ENCODE peak calls at places on chromosome 3, in ten cellular contexts. One of them, this sample, is unnamed.

GRCh38 chr3:184016820-184017671 is 638 bp downstream of the ABCC5 start:
- DNase-seq in fibroblast of the aortic adventitia: peak
- DNase-seq in heart left ventricle: peak
- DNase-seq in cardiac muscle cell: peak
- DNase-seq in GM06990: peak
- DNase-seq in HFF-Myc: no peak
- DNase-seq in PC-3: peak
- DNase-seq in GM23338: peak
- DNase-seq in psoas muscle: peak
- DNase-seq in ovary: peak
- DNase-seq in this sample: no peak

GRCh38 chr3:192188218-192188835 is 539.0 kb downstream of the FGF12 start:
- DNase-seq in fibroblast of the aortic adventitia: peak
- DNase-seq in heart left ventricle: peak
- DNase-seq in cardiac muscle cell: peak
- DNase-seq in GM06990: no peak
- DNase-seq in HFF-Myc: no peak
- DNase-seq in PC-3: peak
- DNase-seq in GM23338: peak
- DNase-seq in psoas muscle: peak
- DNase-seq in ovary: no peak
- DNase-seq in this sample: no peak

GRCh38 chr3:183884437-183885296 is at the start of gene PARL:
- DNase-seq in fibroblast of the aortic adventitia: peak
- DNase-seq in heart left ventricle: peak
- DNase-seq in cardiac muscle cell: peak
- DNase-seq in GM06990: peak
- DNase-seq in HFF-Myc: peak
- DNase-seq in PC-3: peak
- DNase-seq in GM23338: peak
- DNase-seq in psoas muscle: peak
- DNase-seq in ovary: peak
- DNase-seq in this sample: peak

GRCh38 chr3:196096382-196096953 is 14.6 kb upstream of the TFRC start:
- DNase-seq in fibroblast of the aortic adventitia: no peak
- DNase-seq in heart left ventricle: peak
- DNase-seq in cardiac muscle cell: no peak
- DNase-seq in GM06990: peak
- DNase-seq in HFF-Myc: no peak
- DNase-seq in PC-3: no peak
- DNase-seq in GM23338: no peak
- DNase-seq in psoas muscle: peak
- DNase-seq in ovary: no peak
- DNase-seq in this sample: no peak

GRCh38 chr3:46299608-46300460 is 54.1 kb upstream of the CCR2 start:
- DNase-seq in fibroblast of the aortic adventitia: no peak
- DNase-seq in heart left ventricle: no peak
- DNase-seq in cardiac muscle cell: no peak
- DNase-seq in GM06990: no peak
- DNase-seq in HFF-Myc: no peak
- DNase-seq in PC-3: peak
- DNase-seq in GM23338: no peak
- DNase-seq in psoas muscle: no peak
- DNase-seq in ovary: no peak
- DNase-seq in this sample: no peak

GRCh38 chr3:178028933-178029332 is 507.3 kb upstream of the KCNMB2 start:
- DNase-seq in fibroblast of the aortic adventitia: no peak
- DNase-seq in heart left ventricle: no peak
- DNase-seq in cardiac muscle cell: no peak
- DNase-seq in GM06990: no peak
- DNase-seq in HFF-Myc: no peak
- DNase-seq in PC-3: no peak
- DNase-seq in GM23338: no peak
- DNase-seq in psoas muscle: no peak
- DNase-seq in ovary: no peak
- DNase-seq in this sample: no peak

GRCh38 chr3:125032683-125033082 is 23.1 kb downstream of the HEG1 start:
- DNase-seq in fibroblast of the aortic adventitia: no peak
- DNase-seq in heart left ventricle: no peak
- DNase-seq in cardiac muscle cell: no peak
- DNase-seq in GM06990: no peak
- DNase-seq in HFF-Myc: no peak
- DNase-seq in PC-3: no peak
- DNase-seq in GM23338: no peak
- DNase-seq in psoas muscle: no peak
- DNase-seq in ovary: no peak
- DNase-seq in this sample: no peak

GRCh38 chr3:128572644-128573105 is 77.9 kb downstream of the RPN1 start:
- DNase-seq in fibroblast of the aortic adventitia: no peak
- DNase-seq in heart left ventricle: no peak
- DNase-seq in cardiac muscle cell: no peak
- DNase-seq in GM06990: no peak
- DNase-seq in HFF-Myc: no peak
- DNase-seq in PC-3: peak
- DNase-seq in GM23338: peak
- DNase-seq in psoas muscle: no peak
- DNase-seq in ovary: no peak
- DNase-seq in this sample: no peak

GRCh38 chr3:52221141-52221562 is 4.3 kb downstream of the TLR9 start:
- DNase-seq in fibroblast of the aortic adventitia: no peak
- DNase-seq in heart left ventricle: no peak
- DNase-seq in cardiac muscle cell: no peak
- DNase-seq in GM06990: no peak
- DNase-seq in HFF-Myc: no peak
- DNase-seq in PC-3: no peak
- DNase-seq in GM23338: no peak
- DNase-seq in psoas muscle: no peak
- DNase-seq in ovary: peak
- DNase-seq in this sample: no peak

GRCh38 chr3:52220380-52221026 is 4.9 kb downstream of the TLR9 start:
- DNase-seq in fibroblast of the aortic adventitia: peak
- DNase-seq in heart left ventricle: peak
- DNase-seq in cardiac muscle cell: peak
- DNase-seq in GM06990: peak
- DNase-seq in HFF-Myc: no peak
- DNase-seq in PC-3: peak
- DNase-seq in GM23338: peak
- DNase-seq in psoas muscle: peak
- DNase-seq in ovary: peak
- DNase-seq in this sample: no peak

GRCh38 chr3:52223449-52224408 is 1.7 kb downstream of the TLR9 start:
- DNase-seq in fibroblast of the aortic adventitia: no peak
- DNase-seq in heart left ventricle: no peak
- DNase-seq in cardiac muscle cell: no peak
- DNase-seq in GM06990: no peak
- DNase-seq in HFF-Myc: no peak
- DNase-seq in PC-3: no peak
- DNase-seq in GM23338: no peak
- DNase-seq in psoas muscle: no peak
- DNase-seq in ovary: peak
- DNase-seq in this sample: no peak

GRCh38 chr3:52221563-52222318 is 3.7 kb downstream of the TLR9 start:
- DNase-seq in fibroblast of the aortic adventitia: no peak
- DNase-seq in heart left ventricle: peak
- DNase-seq in cardiac muscle cell: no peak
- DNase-seq in GM06990: no peak
- DNase-seq in HFF-Myc: no peak
- DNase-seq in PC-3: no peak
- DNase-seq in GM23338: no peak
- DNase-seq in psoas muscle: peak
- DNase-seq in ovary: peak
- DNase-seq in this sample: no peak

DNA sequence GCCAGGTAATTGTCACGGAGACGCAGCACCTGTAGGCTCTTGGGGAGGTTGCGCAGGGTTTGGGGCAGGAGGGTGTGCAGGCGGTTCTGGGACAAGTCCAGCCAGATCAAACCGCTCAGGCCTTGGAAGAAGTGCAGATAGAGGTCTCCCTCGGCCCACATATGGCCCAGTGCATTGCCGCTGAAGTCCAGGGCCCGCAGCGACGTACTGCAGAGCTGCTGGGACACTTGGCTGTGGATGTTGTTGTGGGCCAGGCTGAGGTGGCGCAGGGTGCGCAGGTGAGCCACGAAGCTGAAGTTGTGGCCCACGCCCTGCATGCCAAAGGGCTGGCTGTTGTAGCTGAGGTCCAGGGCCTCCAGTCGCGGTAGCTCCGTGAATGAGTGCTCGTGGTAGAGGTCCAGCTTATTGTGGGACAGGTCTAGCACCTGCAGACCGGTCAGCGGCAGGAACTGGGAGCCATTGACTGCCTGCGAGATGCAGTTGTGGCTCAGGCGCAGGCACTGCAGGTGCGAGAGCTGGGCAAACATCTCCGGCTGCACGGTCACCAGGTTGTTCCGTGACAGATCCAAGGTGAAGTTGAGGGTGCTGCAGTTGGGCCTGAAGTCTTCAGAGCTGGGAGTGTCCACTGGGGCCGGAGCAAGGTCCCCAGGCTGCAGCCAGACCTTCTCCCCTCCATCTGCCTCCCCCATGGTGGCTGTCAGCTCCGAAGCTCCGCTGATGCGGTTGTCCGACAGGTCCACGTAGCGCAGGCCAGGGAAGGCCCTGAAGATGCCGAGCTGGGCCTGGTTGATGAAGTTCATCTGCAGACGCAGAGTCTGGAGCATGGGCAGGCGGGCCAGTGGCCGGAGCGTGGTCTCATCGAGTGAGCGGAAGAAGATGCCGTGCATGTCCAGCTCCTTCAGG is 2.9 kb downstream of the TLR9 start:
- DNase-seq in fibroblast of the aortic adventitia: no peak
- DNase-seq in heart left ventricle: no peak
- DNase-seq in cardiac muscle cell: no peak
- DNase-seq in GM06990: no peak
- DNase-seq in HFF-Myc: no peak
- DNase-seq in PC-3: no peak
- DNase-seq in GM23338: no peak
- DNase-seq in psoas muscle: no peak
- DNase-seq in ovary: peak
- DNase-seq in this sample: no peak
- H3K4me3 ChIP-seq in fibroblast of the aortic adventitia: no peak
- H3K4me3 ChIP-seq in heart left ventricle: no peak
- H3K4me3 ChIP-seq in cardiac muscle cell: no peak
- H3K4me3 ChIP-seq in GM06990: no peak
- H3K4me3 ChIP-seq in HFF-Myc: no peak
- H3K4me3 ChIP-seq in PC-3: no peak
- H3K4me3 ChIP-seq in GM23338: no peak
- H3K4me3 ChIP-seq in psoas muscle: no peak
- H3K4me3 ChIP-seq in ovary: no peak
- H3K4me3 ChIP-seq in this sample: no peak

DNA sequence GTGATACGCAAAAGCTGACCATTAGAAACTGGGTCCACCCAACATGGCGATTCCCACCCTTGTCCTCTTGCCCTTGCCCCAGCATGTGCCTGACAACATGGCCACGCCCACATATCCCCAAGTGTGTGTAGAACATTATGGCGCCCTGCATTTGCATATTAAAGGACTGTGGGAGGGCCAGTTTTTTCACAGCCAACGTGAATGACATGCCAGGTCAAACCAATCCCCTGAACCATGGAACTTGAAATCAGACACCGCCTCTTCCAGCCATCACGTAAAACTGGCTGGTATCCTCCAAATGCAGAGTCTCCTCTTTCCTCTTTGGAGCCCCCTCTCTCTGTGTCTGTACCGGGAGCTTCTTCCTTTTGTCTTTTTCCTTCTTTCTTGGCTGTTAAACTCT is 156.7 kb upstream of the EPHA6 start:
- DNase-seq in fibroblast of the aortic adventitia: no peak
- DNase-seq in heart left ventricle: no peak
- DNase-seq in cardiac muscle cell: no peak
- DNase-seq in GM06990: no peak
- DNase-seq in HFF-Myc: no peak
- DNase-seq in PC-3: no peak
- DNase-seq in GM23338: peak
- DNase-seq in psoas muscle: no peak
- DNase-seq in ovary: no peak
- DNase-seq in this sample: no peak
- TF ChIP-seq CTCF in fibroblast of the aortic adventitia: no peak
- TF ChIP-seq CTCF in heart left ventricle: no peak
- TF ChIP-seq CTCF in cardiac muscle cell: no peak
- TF ChIP-seq CTCF in GM06990: no peak
- TF ChIP-seq CTCF in HFF-Myc: no peak
- TF ChIP-seq CTCF in PC-3: no peak
- TF ChIP-seq CTCF in GM23338: no peak
- TF ChIP-seq CTCF in psoas muscle: no peak
- TF ChIP-seq CTCF in ovary: no peak
- TF ChIP-seq CTCF in this sample: no peak

GRCh38 chr3:107432013-107432515 is 54.8 kb downstream of the CCDC54 start:
- DNase-seq in fibroblast of the aortic adventitia: peak
- DNase-seq in heart left ventricle: peak
- DNase-seq in cardiac muscle cell: peak
- DNase-seq in GM06990: no peak
- DNase-seq in HFF-Myc: no peak
- DNase-seq in PC-3: peak
- DNase-seq in GM23338: peak
- DNase-seq in psoas muscle: no peak
- DNase-seq in ovary: peak
- DNase-seq in this sample: no peak

GRCh38 chr3:107429330-107430181 is 52.3 kb downstream of the CCDC54 start:
- DNase-seq in fibroblast of the aortic adventitia: peak
- DNase-seq in heart left ventricle: peak
- DNase-seq in cardiac muscle cell: peak
- DNase-seq in GM06990: peak
- DNase-seq in HFF-Myc: peak
- DNase-seq in PC-3: peak
- DNase-seq in GM23338: peak
- DNase-seq in psoas muscle: peak
- DNase-seq in ovary: peak
- DNase-seq in this sample: peak

GRCh38 chr3:107431048-107431297 is 53.7 kb downstream of the CCDC54 start:
- DNase-seq in fibroblast of the aortic adventitia: no peak
- DNase-seq in heart left ventricle: peak
- DNase-seq in cardiac muscle cell: no peak
- DNase-seq in GM06990: peak
- DNase-seq in HFF-Myc: no peak
- DNase-seq in PC-3: no peak
- DNase-seq in GM23338: peak
- DNase-seq in psoas muscle: no peak
- DNase-seq in ovary: peak
- DNase-seq in this sample: no peak

GRCh38 chr3:107431298-107432012 is 54.2 kb downstream of the CCDC54 start:
- DNase-seq in fibroblast of the aortic adventitia: peak
- DNase-seq in heart left ventricle: peak
- DNase-seq in cardiac muscle cell: peak
- DNase-seq in GM06990: peak
- DNase-seq in HFF-Myc: no peak
- DNase-seq in PC-3: peak
- DNase-seq in GM23338: peak
- DNase-seq in psoas muscle: peak
- DNase-seq in ovary: peak
- DNase-seq in this sample: no peak

DNA sequence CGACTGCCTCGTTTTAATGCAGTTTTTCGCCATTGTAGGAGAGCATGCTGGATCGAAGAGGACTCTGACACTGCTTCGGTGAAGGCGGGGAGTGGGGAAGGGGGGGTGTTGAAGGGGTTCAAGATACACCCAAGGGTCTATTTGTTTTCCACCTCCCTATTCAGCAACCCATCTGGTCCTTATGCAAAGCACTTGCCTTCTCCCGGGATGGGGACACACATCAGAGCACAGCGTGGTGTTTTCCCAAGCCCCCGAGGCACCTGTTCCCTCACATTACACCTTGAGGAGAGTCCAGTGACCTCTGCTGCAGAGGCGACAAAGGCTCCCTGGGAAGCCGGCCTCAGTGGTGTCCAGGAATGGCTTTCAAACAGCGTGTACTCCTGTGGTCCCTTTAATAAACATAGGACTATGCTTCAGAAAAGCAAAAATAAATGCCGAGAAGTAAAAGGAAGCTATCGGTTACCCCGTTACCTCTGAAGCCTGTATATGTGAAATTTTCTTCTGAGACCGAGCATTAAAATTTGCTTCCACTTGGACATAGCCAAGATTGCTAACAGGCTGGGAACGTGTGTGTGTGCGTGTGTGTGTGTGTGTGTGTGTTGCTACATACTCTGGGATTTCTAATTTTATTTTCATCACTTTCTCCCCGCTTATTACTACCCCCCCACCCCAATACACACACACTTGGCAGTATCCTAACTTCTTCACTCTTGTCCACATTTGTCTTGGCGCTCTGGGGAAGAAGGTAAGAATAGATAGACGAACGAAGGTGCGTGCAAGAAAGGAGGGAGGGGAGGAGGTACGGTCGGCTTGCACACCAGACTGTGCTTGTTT is 53.2 kb downstream of the CCDC54 start:
- DNase-seq in fibroblast of the aortic adventitia: peak
- DNase-seq in heart left ventricle: peak
- DNase-seq in cardiac muscle cell: peak
- DNase-seq in GM06990: peak
- DNase-seq in HFF-Myc: no peak
- DNase-seq in PC-3: no peak
- DNase-seq in GM23338: peak
- DNase-seq in psoas muscle: peak
- DNase-seq in ovary: peak
- DNase-seq in this sample: no peak
- H3K4me3 ChIP-seq in fibroblast of the aortic adventitia: peak
- H3K4me3 ChIP-seq in heart left ventricle: peak
- H3K4me3 ChIP-seq in cardiac muscle cell: peak
- H3K4me3 ChIP-seq in GM06990: peak
- H3K4me3 ChIP-seq in HFF-Myc: peak
- H3K4me3 ChIP-seq in PC-3: peak
- H3K4me3 ChIP-seq in GM23338: peak
- H3K4me3 ChIP-seq in psoas muscle: peak
- H3K4me3 ChIP-seq in ovary: peak
- H3K4me3 ChIP-seq in this sample: peak

DNA sequence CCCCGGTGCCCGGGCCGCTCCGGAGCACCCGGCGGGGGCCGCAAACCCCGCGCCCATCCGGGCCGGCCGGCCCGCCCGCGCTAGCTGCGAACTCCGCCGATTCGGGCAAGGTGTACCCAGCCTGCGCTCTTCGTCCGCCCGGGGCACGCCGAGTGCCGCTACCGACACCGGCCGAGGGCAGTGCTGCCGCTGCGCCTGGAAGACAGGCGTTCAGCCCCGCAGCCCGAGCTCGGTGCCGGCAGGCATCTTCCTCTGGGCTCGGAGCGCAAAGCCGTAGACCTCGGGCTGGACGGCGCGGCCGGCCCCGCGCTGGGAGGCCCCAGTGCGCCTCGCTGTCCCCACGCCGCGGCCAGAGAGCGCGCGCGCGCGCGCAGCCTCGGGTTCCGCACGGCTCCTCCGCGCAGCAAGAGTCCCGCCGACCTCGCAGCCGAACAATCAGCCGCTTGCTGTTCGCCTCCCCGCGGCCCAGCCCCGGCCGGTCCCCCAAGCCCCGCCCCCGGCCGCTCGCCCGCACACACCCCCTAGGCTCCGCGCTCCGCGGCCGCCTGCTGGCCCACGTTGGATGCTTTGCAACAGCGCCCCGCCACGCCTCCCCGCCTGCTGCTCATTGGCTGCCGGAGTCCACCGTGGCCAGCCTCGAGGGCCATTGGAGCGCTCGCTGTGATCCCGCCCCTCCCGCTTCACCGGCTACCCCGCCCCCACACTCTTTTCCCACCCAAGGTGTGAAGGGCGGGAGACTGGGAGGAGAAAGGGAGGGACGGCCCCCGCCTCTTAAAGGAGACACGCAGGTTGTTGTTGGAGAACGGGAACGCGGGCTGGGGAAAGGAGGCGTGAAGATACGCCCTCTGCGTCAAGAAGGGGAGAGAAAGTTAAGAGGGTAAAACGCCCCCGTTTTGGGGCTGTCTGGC is at the start of gene LRIG1:
- DNase-seq in fibroblast of the aortic adventitia: peak
- DNase-seq in heart left ventricle: peak
- DNase-seq in cardiac muscle cell: peak
- DNase-seq in GM06990: peak
- DNase-seq in HFF-Myc: peak
- DNase-seq in PC-3: peak
- DNase-seq in GM23338: peak
- DNase-seq in psoas muscle: peak
- DNase-seq in ovary: peak
- DNase-seq in this sample: peak
- TF ChIP-seq CTCF in fibroblast of the aortic adventitia: peak
- TF ChIP-seq CTCF in heart left ventricle: peak
- TF ChIP-seq CTCF in cardiac muscle cell: no peak
- TF ChIP-seq CTCF in GM06990: no peak
- TF ChIP-seq CTCF in HFF-Myc: no peak
- TF ChIP-seq CTCF in PC-3: no peak
- TF ChIP-seq CTCF in GM23338: no peak
- TF ChIP-seq CTCF in psoas muscle: peak
- TF ChIP-seq CTCF in ovary: peak
- TF ChIP-seq CTCF in this sample: no peak

This sample was measured in AG09309.